ENCODE peak calls at places on chromosome 12, in four cellular contexts. B, C, W and E are unnamed samples.

GRCh38 chr12:76637807-76638206 is 78.2 kb upstream of the OSBPL8 start:
- DNase-seq in B (no peak), C (no peak), W (no peak), E (no peak)

GRCh38 chr12:3214508-3215365 is 137.6 kb downstream of the TSPAN9 start:
- DNase-seq in B (no peak), C (no peak), W (no peak), E (no peak)

GRCh38 chr12:79549531-79550271 is 141.1 kb downstream of the PAWR start:
- DNase-seq in B (no peak), C (no peak), W (no peak), E (no peak)

GRCh38 chr12:12365931-12366431 is 9.1 kb downstream of the BORCS5 start:
- DNase-seq in B (no peak), C (peak), W (no peak), E (no peak)

GRCh38 chr12:132600048-132601032 is 10.0 kb downstream of the LRCOL1 start:
- DNase-seq in B (no peak), C (peak), W (peak), E (no peak)

GRCh38 chr12:94245984-94246383 is 97.6 kb downstream of the PLXNC1 start:
- DNase-seq in B (no peak), C (peak), W (no peak), E (no peak)

GRCh38 chr12:23426328-23426727 is 523.1 kb downstream of the SOX5 start:
- DNase-seq in B (no peak), C (no peak), W (no peak), E (no peak)

GRCh38 chr12:85138833-85139232 is 102.7 kb downstream of the LRRIQ1 start:
- DNase-seq in B (no peak), C (no peak), W (no peak), E (no peak)

GRCh38 chr12:50924439-50925341 is 27.7 kb upstream of the HIGD1C start:
- DNase-seq in B (peak), C (peak), W (peak), E (peak)

GRCh38 chr12:50926415-50926814 is 25.9 kb upstream of the HIGD1C start:
- DNase-seq in B (no peak), C (no peak), W (no peak), E (no peak)

GRCh38 chr12:50925920-50926319 is 26.4 kb upstream of the HIGD1C start:
- DNase-seq in B (no peak), C (no peak), W (no peak), E (no peak)

GRCh38 chr12:50924131-50924438 is 28.3 kb upstream of the HIGD1C start:
- DNase-seq in B (no peak), C (no peak), W (no peak), E (no peak)

GRCh38 chr12:50925342-50925651 is 27.0 kb upstream of the HIGD1C start:
- DNase-seq in B (no peak), C (peak), W (no peak), E (peak)
- H3K4me3 ChIP-seq in B (peak), C (peak), W (peak), E (peak)

GRCh38 chr12:38892090-38892786 is 13.2 kb downstream of the CPNE8 start:
- DNase-seq in B (no peak), C (no peak), W (no peak), E (no peak)
- H3K4me3 ChIP-seq in B (no peak), C (no peak), W (no peak), E (no peak)

GRCh38 chr12:30151831-30152230 is 368.1 kb upstream of the TMTC1 start:
- DNase-seq in B (no peak), C (no peak), W (no peak), E (no peak)

GRCh38 chr12:30145351-30146017 is 361.7 kb upstream of the TMTC1 start:
- DNase-seq in B (no peak), C (no peak), W (no peak), E (no peak)

GRCh38 chr12:30146561-30146960 is 362.8 kb upstream of the TMTC1 start:
- DNase-seq in B (no peak), C (no peak), W (no peak), E (no peak)
- H3K4me3 ChIP-seq in B (no peak), C (no peak), W (no peak), E (no peak)

GRCh38 chr12:88417531-88417930 is 162.7 kb downstream of the KITLG start:
- DNase-seq in B (no peak), C (no peak), W (no peak), E (no peak)

GRCh38 chr12:88413561-88414095 is 166.6 kb downstream of the KITLG start:
- DNase-seq in B (no peak), C (no peak), W (no peak), E (no peak)

GRCh38 chr12:88418856-88419497 is 161.3 kb downstream of the KITLG start:
- DNase-seq in B (no peak), C (no peak), W (no peak), E (no peak)

GRCh38 chr12:88416786-88417185 is 163.5 kb downstream of the KITLG start:
- DNase-seq in B (no peak), C (no peak), W (no peak), E (no peak)

GRCh38 chr12:88416155-88416554 is 164.1 kb downstream of the KITLG start:
- DNase-seq in B (peak), C (no peak), W (no peak), E (no peak)
- H3K4me3 ChIP-seq in B (peak), C (no peak), W (peak), E (no peak)

DNA sequence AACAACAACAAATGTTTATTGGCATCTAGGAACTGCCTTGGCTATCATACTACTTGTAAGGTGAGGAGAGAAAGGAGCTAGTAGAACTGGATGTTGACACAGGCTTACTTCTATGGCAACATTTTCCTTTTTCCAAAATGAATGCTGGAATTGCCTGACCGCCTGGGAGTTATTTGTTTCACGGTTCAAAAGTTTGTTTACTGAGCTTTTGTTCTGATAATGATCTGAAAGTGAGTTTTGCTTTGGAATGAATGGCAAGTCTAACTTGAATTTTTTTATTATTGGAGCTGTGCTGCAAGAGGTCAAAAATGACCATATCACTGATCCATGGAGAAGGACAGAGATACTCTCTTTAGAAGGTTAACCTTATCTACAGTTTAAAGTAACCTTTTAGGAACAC is 183.5 kb upstream of the CAND1 start:
- DNase-seq in B (no peak), C (no peak), W (no peak), E (no peak)
- H3K4me3 ChIP-seq in B (no peak), C (no peak), W (no peak), E (no peak)

DNA sequence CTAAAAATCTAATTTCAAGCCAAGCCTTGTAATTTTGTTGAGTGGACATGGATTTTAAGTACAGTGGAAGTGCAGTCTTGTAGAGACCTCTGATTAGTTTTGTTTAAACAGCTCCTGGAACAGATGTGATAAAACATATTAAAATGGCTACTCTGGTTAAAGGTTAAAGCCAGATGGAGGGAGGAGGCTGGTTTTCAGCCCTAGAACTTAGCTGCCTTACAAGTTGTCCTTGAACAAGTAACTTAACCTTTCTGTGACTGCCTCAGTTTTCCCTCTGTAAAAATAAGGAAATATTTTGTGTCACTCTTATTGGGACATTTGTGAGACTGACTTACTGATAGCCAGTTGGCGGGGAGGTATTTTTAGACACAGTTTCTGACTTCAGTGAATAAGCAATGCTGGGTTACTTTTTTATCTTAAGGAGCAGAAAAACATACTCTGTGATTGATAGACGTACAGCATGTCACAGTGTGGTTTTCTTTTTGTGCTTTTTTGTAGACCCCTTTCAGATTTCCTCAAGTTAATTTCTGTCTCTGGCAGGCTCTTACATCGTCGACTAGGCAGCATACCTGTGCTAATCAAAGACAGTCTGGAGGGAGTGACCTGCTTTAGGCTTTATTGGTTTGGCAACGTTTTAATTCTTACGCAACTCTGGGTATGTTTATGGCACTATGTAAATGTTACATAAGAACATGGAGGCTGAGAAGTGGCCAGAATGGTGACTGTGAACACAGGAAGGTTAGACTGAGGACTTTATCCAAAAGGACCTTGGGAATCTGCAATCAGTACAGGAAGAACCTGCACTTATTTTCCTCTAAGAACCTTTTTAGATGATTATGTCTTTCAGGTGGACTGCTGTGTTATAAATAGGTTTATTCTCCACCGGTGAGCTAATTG is 3.2 kb downstream of the ACVR1B start:
- DNase-seq in B (no peak), C (peak), W (no peak), E (no peak)
- H3K4me3 ChIP-seq in B (no peak), C (no peak), W (no peak), E (peak)

GRCh38 chr12:75480469-75480949 is at the start of gene GLIPR1:
- DNase-seq in B (peak), C (peak), W (peak), E (peak)

GRCh38 chr12:75483411-75483810 is 2.9 kb downstream of the GLIPR1 start:
- DNase-seq in B (no peak), C (no peak), W (no peak), E (no peak)

GRCh38 chr12:75481774-75482173 is 1.2 kb downstream of the GLIPR1 start:
- DNase-seq in B (no peak), C (peak), W (no peak), E (no peak)

GRCh38 chr12:75481013-75481705 is 604 bp downstream of the GLIPR1 start:
- DNase-seq in B (peak), C (peak), W (no peak), E (no peak)

DNA sequence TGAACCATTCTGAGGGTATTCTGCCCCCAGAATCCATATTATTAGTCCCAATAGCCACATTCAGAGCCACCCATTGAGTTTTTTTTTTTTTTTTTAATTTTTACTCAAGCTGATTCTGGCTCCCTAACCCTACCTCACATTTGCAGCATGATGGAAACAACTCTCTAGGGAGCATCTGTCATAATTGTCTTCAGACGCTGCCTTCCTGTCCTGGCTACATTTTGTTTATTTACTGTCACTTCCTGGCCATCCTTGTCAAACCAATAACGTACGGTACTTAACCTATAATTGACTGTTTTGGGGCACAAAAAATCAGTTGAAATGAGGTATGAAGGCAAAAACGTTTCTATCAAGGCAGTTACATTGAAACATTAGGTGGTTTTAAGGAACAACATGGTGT is 2.1 kb downstream of the GLIPR1 start:
- DNase-seq in B (no peak), C (peak), W (no peak), E (no peak)
- H3K4me3 ChIP-seq in B (no peak), C (peak), W (peak), E (peak)

DNA sequence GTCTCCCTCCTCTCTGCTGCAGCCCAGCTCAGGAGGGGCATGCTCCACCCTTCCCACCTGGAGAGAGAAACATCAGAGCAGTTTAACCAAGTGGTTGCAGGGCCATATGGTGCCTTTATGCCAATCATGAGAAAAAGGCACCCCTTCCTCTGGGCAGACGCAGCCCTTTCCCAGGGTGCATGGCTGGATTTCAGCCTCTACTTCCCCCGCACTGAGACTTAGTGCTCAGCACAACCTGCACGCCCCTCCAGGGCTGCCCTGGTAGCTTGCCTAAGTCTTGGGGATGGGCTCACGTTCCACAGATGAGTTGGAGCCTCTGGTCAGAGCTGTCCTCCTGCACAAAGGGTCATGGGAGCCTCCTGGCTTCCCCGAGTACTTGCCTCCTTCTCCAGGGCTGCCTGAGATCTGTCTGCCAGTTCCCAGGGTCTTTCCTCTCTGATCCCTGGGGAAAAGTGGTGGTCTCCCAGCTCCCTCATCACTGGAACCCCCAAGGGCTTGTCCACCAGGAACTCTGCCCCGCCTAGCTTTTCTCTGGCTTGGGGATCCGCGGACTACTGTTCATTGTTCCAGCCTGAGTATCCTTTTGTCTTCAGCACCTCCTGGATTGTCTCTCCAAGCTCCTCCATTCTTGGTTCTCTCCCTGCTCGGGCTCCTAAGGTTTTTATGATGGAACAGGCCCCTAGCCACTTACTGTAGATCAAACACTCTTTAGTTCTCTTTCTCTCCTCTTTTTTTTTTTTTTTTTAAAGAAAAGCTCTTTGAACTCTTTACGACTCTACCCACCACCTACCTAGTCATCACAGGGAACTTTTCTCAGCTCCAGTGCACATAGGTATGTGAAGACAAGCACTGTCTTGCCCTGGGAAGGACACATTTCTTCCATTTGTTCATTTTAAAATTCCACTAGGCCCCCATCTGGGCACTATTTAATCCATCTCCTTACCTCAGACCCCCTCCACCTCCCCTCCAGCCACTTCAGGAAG is 6.1 kb upstream of the KRT74 start:
- DNase-seq in B (no peak), C (no peak), W (peak), E (no peak)
- H3K4me3 ChIP-seq in B (no peak), C (no peak), W (no peak), E (no peak)

GRCh38 chr12:113466770-113467153 is 4.9 kb downstream of the LHX5 start:
- DNase-seq in B (no peak), C (no peak), W (no peak), E (no peak)
- H3K4me3 ChIP-seq in B (no peak), C (no peak), W (peak), E (no peak)